ENCODE peak calls at places on chromosomes 7 and 10, in six cellular contexts. One of them, this sample, is unnamed.

GRCh38 chr7:114986181-114986800 is 64.4 kb downstream of the MDFIC start:
- DNase-seq in AG10803: no peak
- DNase-seq in AG04450: no peak
- DNase-seq in upper lobe of right lung: no peak
- DNase-seq in astrocyte: no peak
- DNase-seq in bronchial epithelial cell: peak
- DNase-seq in this sample: no peak

GRCh38 chr7:134315679-134316538 is 821 bp downstream of the SLC35B4 start:
- DNase-seq in AG10803: peak
- DNase-seq in AG04450: no peak
- DNase-seq in upper lobe of right lung: no peak
- DNase-seq in astrocyte: peak
- DNase-seq in bronchial epithelial cell: peak
- DNase-seq in this sample: no peak

GRCh38 chr10:124239666-124240065 is 146.3 kb upstream of the CHST15 start:
- DNase-seq in AG10803: no peak
- DNase-seq in AG04450: no peak
- DNase-seq in upper lobe of right lung: no peak
- DNase-seq in astrocyte: no peak
- DNase-seq in bronchial epithelial cell: no peak
- DNase-seq in this sample: no peak

GRCh38 chr10:14670551-14671240 is 104.0 kb downstream of the FAM107B start:
- DNase-seq in AG10803: peak
- DNase-seq in AG04450: peak
- DNase-seq in upper lobe of right lung: no peak
- DNase-seq in astrocyte: no peak
- DNase-seq in bronchial epithelial cell: no peak
- DNase-seq in this sample: no peak

GRCh38 chr10:124589491-124590006 is 127.9 kb downstream of the LHPP start:
- DNase-seq in AG10803: peak
- DNase-seq in AG04450: no peak
- DNase-seq in upper lobe of right lung: no peak
- DNase-seq in astrocyte: no peak
- DNase-seq in bronchial epithelial cell: peak
- DNase-seq in this sample: peak

GRCh38 chr10:74928742-74929191 is 102.4 kb downstream of the KAT6B start:
- DNase-seq in AG10803: peak
- DNase-seq in AG04450: no peak
- DNase-seq in upper lobe of right lung: no peak
- DNase-seq in astrocyte: peak
- DNase-seq in bronchial epithelial cell: no peak
- DNase-seq in this sample: no peak

GRCh38 chr10:93746844-93747284 is 10.9 kb upstream of the LGI1 start:
- DNase-seq in AG10803: peak
- DNase-seq in AG04450: peak
- DNase-seq in upper lobe of right lung: no peak
- DNase-seq in astrocyte: peak
- DNase-seq in bronchial epithelial cell: peak
- DNase-seq in this sample: no peak

GRCh38 chr7:140671966-140672365 is 779 bp upstream of the ADCK2 start:
- DNase-seq in AG10803: no peak
- DNase-seq in AG04450: no peak
- DNase-seq in upper lobe of right lung: peak
- DNase-seq in astrocyte: no peak
- DNase-seq in bronchial epithelial cell: no peak
- DNase-seq in this sample: peak

GRCh38 chr10:7340179-7340874 is 70.5 kb downstream of the SFMBT2 start:
- DNase-seq in AG10803: no peak
- DNase-seq in AG04450: no peak
- DNase-seq in upper lobe of right lung: no peak
- DNase-seq in astrocyte: peak
- DNase-seq in bronchial epithelial cell: no peak
- DNase-seq in this sample: no peak

GRCh38 chr7:128236924-128237586 is 4.0 kb upstream of the LEP start:
- DNase-seq in AG10803: peak
- DNase-seq in AG04450: peak
- DNase-seq in upper lobe of right lung: no peak
- DNase-seq in astrocyte: peak
- DNase-seq in bronchial epithelial cell: peak
- DNase-seq in this sample: no peak

GRCh38 chr7:7785349-7785973 is 67.1 kb upstream of the RPA3 start:
- DNase-seq in AG10803: no peak
- DNase-seq in AG04450: no peak
- DNase-seq in upper lobe of right lung: no peak
- DNase-seq in astrocyte: no peak
- DNase-seq in bronchial epithelial cell: no peak
- DNase-seq in this sample: no peak

GRCh38 chr7:38660427-38661099 is 29.4 kb upstream of the AMPH start:
- DNase-seq in AG10803: peak
- DNase-seq in AG04450: no peak
- DNase-seq in upper lobe of right lung: no peak
- DNase-seq in astrocyte: peak
- DNase-seq in bronchial epithelial cell: peak
- DNase-seq in this sample: peak

GRCh38 chr7:43164757-43165156 is 52.3 kb downstream of the HECW1 start:
- DNase-seq in AG10803: peak
- DNase-seq in AG04450: peak
- DNase-seq in upper lobe of right lung: no peak
- DNase-seq in astrocyte: peak
- DNase-seq in bronchial epithelial cell: peak
- DNase-seq in this sample: no peak

GRCh38 chr7:29345590-29345989 is 151.0 kb downstream of the CHN2 start:
- DNase-seq in AG10803: peak
- DNase-seq in AG04450: no peak
- DNase-seq in upper lobe of right lung: peak
- DNase-seq in astrocyte: no peak
- DNase-seq in bronchial epithelial cell: no peak
- DNase-seq in this sample: no peak

GRCh38 chr7:104679085-104679484 is 334.9 kb upstream of the KMT2E start:
- DNase-seq in AG10803: no peak
- DNase-seq in AG04450: no peak
- DNase-seq in upper lobe of right lung: no peak
- DNase-seq in astrocyte: no peak
- DNase-seq in bronchial epithelial cell: no peak
- DNase-seq in this sample: no peak

GRCh38 chr10:101071266-101071884 is 9.6 kb downstream of the KAZALD1 start:
- DNase-seq in AG10803: no peak
- DNase-seq in AG04450: no peak
- DNase-seq in upper lobe of right lung: peak
- DNase-seq in astrocyte: peak
- DNase-seq in bronchial epithelial cell: peak
- DNase-seq in this sample: no peak

GRCh38 chr7:26499316-26499897 is 207.7 kb downstream of the SNX10 start:
- DNase-seq in AG10803: no peak
- DNase-seq in AG04450: no peak
- DNase-seq in upper lobe of right lung: no peak
- DNase-seq in astrocyte: no peak
- DNase-seq in bronchial epithelial cell: no peak
- DNase-seq in this sample: no peak

GRCh38 chr7:26497801-26498596 is 206.3 kb downstream of the SNX10 start:
- DNase-seq in AG10803: no peak
- DNase-seq in AG04450: no peak
- DNase-seq in upper lobe of right lung: no peak
- DNase-seq in astrocyte: no peak
- DNase-seq in bronchial epithelial cell: peak
- DNase-seq in this sample: no peak

GRCh38 chr7:26495569-26495968 is 203.9 kb downstream of the SNX10 start:
- DNase-seq in AG10803: no peak
- DNase-seq in AG04450: no peak
- DNase-seq in upper lobe of right lung: no peak
- DNase-seq in astrocyte: no peak
- DNase-seq in bronchial epithelial cell: no peak
- DNase-seq in this sample: no peak

GRCh38 chr7:26504417-26504816 is 212.8 kb downstream of the SNX10 start:
- DNase-seq in AG10803: no peak
- DNase-seq in AG04450: no peak
- DNase-seq in upper lobe of right lung: no peak
- DNase-seq in astrocyte: no peak
- DNase-seq in bronchial epithelial cell: no peak
- DNase-seq in this sample: no peak

GRCh38 chr7:26500749-26501352 is 209.2 kb downstream of the SNX10 start:
- DNase-seq in AG10803: peak
- DNase-seq in AG04450: no peak
- DNase-seq in upper lobe of right lung: no peak
- DNase-seq in astrocyte: peak
- DNase-seq in bronchial epithelial cell: peak
- DNase-seq in this sample: no peak
- TF ChIP-seq CTCF in AG10803: peak
- TF ChIP-seq CTCF in AG04450: peak
- TF ChIP-seq CTCF in upper lobe of right lung: peak
- TF ChIP-seq CTCF in astrocyte: peak
- TF ChIP-seq CTCF in bronchial epithelial cell: peak
- TF ChIP-seq CTCF in this sample: peak

GRCh38 chr7:123674399-123675091 is 18.9 kb downstream of the LMOD2 start:
- DNase-seq in AG10803: peak
- DNase-seq in AG04450: no peak
- DNase-seq in upper lobe of right lung: no peak
- DNase-seq in astrocyte: peak
- DNase-seq in bronchial epithelial cell: peak
- DNase-seq in this sample: no peak

GRCh38 chr7:123673752-123674398 is 18.2 kb downstream of the LMOD2 start:
- DNase-seq in AG10803: no peak
- DNase-seq in AG04450: no peak
- DNase-seq in upper lobe of right lung: no peak
- DNase-seq in astrocyte: no peak
- DNase-seq in bronchial epithelial cell: peak
- DNase-seq in this sample: no peak

GRCh38 chr7:123669485-123669884 is 13.8 kb downstream of the LMOD2 start:
- DNase-seq in AG10803: no peak
- DNase-seq in AG04450: no peak
- DNase-seq in upper lobe of right lung: no peak
- DNase-seq in astrocyte: no peak
- DNase-seq in bronchial epithelial cell: no peak
- DNase-seq in this sample: no peak

GRCh38 chr7:123675092-123675473 is 19.4 kb downstream of the LMOD2 start:
- DNase-seq in AG10803: peak
- DNase-seq in AG04450: no peak
- DNase-seq in upper lobe of right lung: no peak
- DNase-seq in astrocyte: peak
- DNase-seq in bronchial epithelial cell: peak
- DNase-seq in this sample: no peak

GRCh38 chr7:123673137-123673732 is 17.6 kb downstream of the LMOD2 start:
- DNase-seq in AG10803: no peak
- DNase-seq in AG04450: no peak
- DNase-seq in upper lobe of right lung: no peak
- DNase-seq in astrocyte: no peak
- DNase-seq in bronchial epithelial cell: peak
- DNase-seq in this sample: no peak
- H3K4me3 ChIP-seq in AG10803: no peak
- H3K4me3 ChIP-seq in AG04450: no peak
- H3K4me3 ChIP-seq in upper lobe of right lung: no peak
- H3K4me3 ChIP-seq in astrocyte: no peak
- H3K4me3 ChIP-seq in bronchial epithelial cell: no peak
- H3K4me3 ChIP-seq in this sample: no peak

GRCh38 chr7:92708105-92709042 is 118.2 kb upstream of the FAM133B start:
- DNase-seq in AG10803: no peak
- DNase-seq in AG04450: no peak
- DNase-seq in upper lobe of right lung: no peak
- DNase-seq in astrocyte: no peak
- DNase-seq in bronchial epithelial cell: no peak
- DNase-seq in this sample: no peak
- TF ChIP-seq CTCF in AG10803: no peak
- TF ChIP-seq CTCF in AG04450: no peak
- TF ChIP-seq CTCF in upper lobe of right lung: no peak
- TF ChIP-seq CTCF in astrocyte: no peak
- TF ChIP-seq CTCF in bronchial epithelial cell: no peak
- TF ChIP-seq CTCF in this sample: no peak

GRCh38 chr7:100477871-100478248 is 1.2 kb downstream of the TSC22D4 start:
- DNase-seq in AG10803: no peak
- DNase-seq in AG04450: no peak
- DNase-seq in upper lobe of right lung: no peak
- DNase-seq in astrocyte: no peak
- DNase-seq in bronchial epithelial cell: no peak
- DNase-seq in this sample: no peak

GRCh38 chr7:100476903-100477870 is 1.8 kb downstream of the TSC22D4 start:
- DNase-seq in AG10803: no peak
- DNase-seq in AG04450: no peak
- DNase-seq in upper lobe of right lung: no peak
- DNase-seq in astrocyte: no peak
- DNase-seq in bronchial epithelial cell: no peak
- DNase-seq in this sample: peak

GRCh38 chr7:100476108-100476780 is 2.8 kb downstream of the TSC22D4 start:
- DNase-seq in AG10803: no peak
- DNase-seq in AG04450: no peak
- DNase-seq in upper lobe of right lung: no peak
- DNase-seq in astrocyte: no peak
- DNase-seq in bronchial epithelial cell: no peak
- DNase-seq in this sample: peak

GRCh38 chr7:100472854-100473499 is 6.0 kb downstream of the TSC22D4 start:
- DNase-seq in AG10803: peak
- DNase-seq in AG04450: no peak
- DNase-seq in upper lobe of right lung: no peak
- DNase-seq in astrocyte: peak
- DNase-seq in bronchial epithelial cell: peak
- DNase-seq in this sample: no peak

DNA sequence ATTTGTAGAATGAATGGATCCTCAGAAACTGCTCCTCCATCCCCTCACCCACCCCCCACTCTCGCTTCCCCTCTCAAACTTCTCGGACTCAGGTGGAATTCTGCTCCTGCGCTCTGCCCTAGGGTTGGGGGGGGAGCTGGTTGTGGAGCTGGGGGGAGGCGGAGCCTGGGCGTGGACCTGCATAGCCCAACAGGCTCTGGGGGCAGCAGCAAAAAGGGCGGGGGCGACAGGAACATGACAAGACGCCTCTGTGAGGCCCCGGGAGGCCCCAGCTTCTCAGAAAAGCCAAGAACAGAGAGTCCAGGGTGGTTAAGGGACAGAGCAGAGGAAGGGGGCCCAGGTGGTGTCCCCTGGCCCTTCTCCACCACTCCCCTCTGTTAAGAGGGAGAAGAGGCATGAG is 3.5 kb downstream of the TSC22D4 start:
- DNase-seq in AG10803: no peak
- DNase-seq in AG04450: no peak
- DNase-seq in upper lobe of right lung: no peak
- DNase-seq in astrocyte: no peak
- DNase-seq in bronchial epithelial cell: no peak
- DNase-seq in this sample: peak
- H3K4me3 ChIP-seq in AG10803: peak
- H3K4me3 ChIP-seq in AG04450: peak
- H3K4me3 ChIP-seq in upper lobe of right lung: peak
- H3K4me3 ChIP-seq in astrocyte: no peak
- H3K4me3 ChIP-seq in bronchial epithelial cell: no peak
- H3K4me3 ChIP-seq in this sample: peak

GRCh38 chr7:120981888-120982615 is 6.5 kb upstream of the CPED1 start:
- DNase-seq in AG10803: peak
- DNase-seq in AG04450: no peak
- DNase-seq in upper lobe of right lung: no peak
- DNase-seq in astrocyte: peak
- DNase-seq in bronchial epithelial cell: peak
- DNase-seq in this sample: no peak
- TF ChIP-seq CTCF in AG10803: peak
- TF ChIP-seq CTCF in AG04450: peak
- TF ChIP-seq CTCF in upper lobe of right lung: no peak
- TF ChIP-seq CTCF in astrocyte: no peak
- TF ChIP-seq CTCF in bronchial epithelial cell: no peak
- TF ChIP-seq CTCF in this sample: no peak

This sample was measured in spleen.